ENCODE peak calls at places on chromosome 21, in four cellular contexts. One of them, this sample, is unnamed.

GRCh38 chr21:42675403-42675802 is 22.0 kb downstream of the PDE9A start:
- DNase-seq in breast epithelium: no peak
- DNase-seq in right lobe of liver: no peak
- DNase-seq in foreskin keratinocyte: no peak
- DNase-seq in this sample: no peak

GRCh38 chr21:30349572-30349971 is 1.2 kb upstream of the KRTAP23-1 start:
- DNase-seq in breast epithelium: no peak
- DNase-seq in right lobe of liver: no peak
- DNase-seq in foreskin keratinocyte: no peak
- DNase-seq in this sample: no peak

GRCh38 chr21:42424848-42425602 is 21.3 kb downstream of the UBASH3A start:
- DNase-seq in breast epithelium: no peak
- DNase-seq in right lobe of liver: no peak
- DNase-seq in foreskin keratinocyte: no peak
- DNase-seq in this sample: no peak

GRCh38 chr21:42258885-42259407 is 40.0 kb downstream of the ABCG1 start:
- DNase-seq in breast epithelium: no peak
- DNase-seq in right lobe of liver: no peak
- DNase-seq in foreskin keratinocyte: no peak
- DNase-seq in this sample: no peak

GRCh38 chr21:42568834-42569731 is 55.4 kb downstream of the SLC37A1 start:
- DNase-seq in breast epithelium: peak
- DNase-seq in right lobe of liver: peak
- DNase-seq in foreskin keratinocyte: no peak
- DNase-seq in this sample: no peak

GRCh38 chr21:24179110-24179509 is 1428.2 kb downstream of the MRPL39 start:
- DNase-seq in breast epithelium: no peak
- DNase-seq in right lobe of liver: no peak
- DNase-seq in foreskin keratinocyte: no peak
- DNase-seq in this sample: no peak

GRCh38 chr21:37072239-37072987 is 458 bp downstream of the PIGP start:
- DNase-seq in breast epithelium: peak
- DNase-seq in right lobe of liver: peak
- DNase-seq in foreskin keratinocyte: no peak
- DNase-seq in this sample: peak

GRCh38 chr21:40936771-40937261 is 89.9 kb upstream of the DSCAM start:
- DNase-seq in breast epithelium: no peak
- DNase-seq in right lobe of liver: no peak
- DNase-seq in foreskin keratinocyte: peak
- DNase-seq in this sample: no peak

GRCh38 chr21:34553199-34553952 is 41.4 kb upstream of the KCNE1 start:
- DNase-seq in breast epithelium: no peak
- DNase-seq in right lobe of liver: no peak
- DNase-seq in foreskin keratinocyte: peak
- DNase-seq in this sample: peak

GRCh38 chr21:42423197-42423675 is 19.5 kb downstream of the UBASH3A start:
- DNase-seq in breast epithelium: no peak
- DNase-seq in right lobe of liver: no peak
- DNase-seq in foreskin keratinocyte: no peak
- DNase-seq in this sample: no peak

GRCh38 chr21:43306911-43307676 is 119.8 kb downstream of the SIK1 start:
- DNase-seq in breast epithelium: no peak
- DNase-seq in right lobe of liver: no peak
- DNase-seq in foreskin keratinocyte: peak
- DNase-seq in this sample: peak

GRCh38 chr21:43975469-43976098 is 36.5 kb upstream of the TRAPPC10 start:
- DNase-seq in breast epithelium: peak
- DNase-seq in right lobe of liver: peak
- DNase-seq in foreskin keratinocyte: peak
- DNase-seq in this sample: peak

GRCh38 chr21:42553435-42553834 is 39.8 kb downstream of the SLC37A1 start:
- DNase-seq in breast epithelium: peak
- DNase-seq in right lobe of liver: no peak
- DNase-seq in foreskin keratinocyte: no peak
- DNase-seq in this sample: no peak

GRCh38 chr21:31537872-31538576 is 121.5 kb upstream of the SOD1 start:
- DNase-seq in breast epithelium: no peak
- DNase-seq in right lobe of liver: no peak
- DNase-seq in foreskin keratinocyte: no peak
- DNase-seq in this sample: no peak
- TF ChIP-seq CTCF in breast epithelium: no peak
- TF ChIP-seq CTCF in right lobe of liver: peak
- TF ChIP-seq CTCF in foreskin keratinocyte: peak
- TF ChIP-seq CTCF in this sample: peak

DNA sequence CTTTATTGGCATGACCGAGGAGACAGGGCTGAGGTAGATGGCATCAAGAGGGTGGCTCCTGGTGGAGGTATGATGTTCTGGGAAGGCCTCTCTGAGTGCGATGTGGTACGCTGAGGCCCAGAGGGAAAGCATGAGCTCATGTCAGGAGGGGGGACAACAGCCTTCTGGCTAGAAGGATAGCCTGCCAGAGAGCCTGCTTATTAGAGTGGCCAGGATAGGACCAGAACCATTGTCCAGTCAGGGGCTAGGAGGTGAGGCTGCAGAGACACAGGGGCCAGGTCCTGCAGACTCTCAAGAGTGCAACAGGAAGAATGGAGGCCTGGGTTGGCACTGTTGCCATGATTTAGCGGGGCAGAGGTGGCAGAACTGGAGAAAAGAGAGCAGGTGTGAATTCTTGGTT is 7.3 kb downstream of the ADARB1 start:
- DNase-seq in breast epithelium: no peak
- DNase-seq in right lobe of liver: no peak
- DNase-seq in foreskin keratinocyte: no peak
- DNase-seq in this sample: no peak
- H3K27ac ChIP-seq in breast epithelium: no peak
- H3K27ac ChIP-seq in right lobe of liver: no peak
- H3K27ac ChIP-seq in foreskin keratinocyte: no peak
- H3K27ac ChIP-seq in this sample: no peak

GRCh38 chr21:45859762-45860357 is 121.7 kb upstream of the COL6A1 start:
- DNase-seq in breast epithelium: no peak
- DNase-seq in right lobe of liver: no peak
- DNase-seq in foreskin keratinocyte: no peak
- DNase-seq in this sample: no peak
- TF ChIP-seq CTCF in breast epithelium: no peak
- TF ChIP-seq CTCF in right lobe of liver: no peak
- TF ChIP-seq CTCF in foreskin keratinocyte: no peak
- TF ChIP-seq CTCF in this sample: no peak

GRCh38 chr21:25984538-25984937 is 186.0 kb downstream of the APP start:
- DNase-seq in breast epithelium: no peak
- DNase-seq in right lobe of liver: no peak
- DNase-seq in foreskin keratinocyte: no peak
- DNase-seq in this sample: no peak

GRCh38 chr21:25977068-25977611 is 193.4 kb downstream of the APP start:
- DNase-seq in breast epithelium: no peak
- DNase-seq in right lobe of liver: no peak
- DNase-seq in foreskin keratinocyte: no peak
- DNase-seq in this sample: no peak

GRCh38 chr21:25983745-25984144 is 186.8 kb downstream of the APP start:
- DNase-seq in breast epithelium: no peak
- DNase-seq in right lobe of liver: no peak
- DNase-seq in foreskin keratinocyte: no peak
- DNase-seq in this sample: no peak

GRCh38 chr21:25980710-25981109 is 189.9 kb downstream of the APP start:
- DNase-seq in breast epithelium: no peak
- DNase-seq in right lobe of liver: no peak
- DNase-seq in foreskin keratinocyte: peak
- DNase-seq in this sample: peak

GRCh38 chr21:25979845-25980433 is 190.6 kb downstream of the APP start:
- DNase-seq in breast epithelium: no peak
- DNase-seq in right lobe of liver: no peak
- DNase-seq in foreskin keratinocyte: no peak
- DNase-seq in this sample: no peak
- H3K27ac ChIP-seq in breast epithelium: peak
- H3K27ac ChIP-seq in right lobe of liver: no peak
- H3K27ac ChIP-seq in foreskin keratinocyte: peak
- H3K27ac ChIP-seq in this sample: no peak

DNA sequence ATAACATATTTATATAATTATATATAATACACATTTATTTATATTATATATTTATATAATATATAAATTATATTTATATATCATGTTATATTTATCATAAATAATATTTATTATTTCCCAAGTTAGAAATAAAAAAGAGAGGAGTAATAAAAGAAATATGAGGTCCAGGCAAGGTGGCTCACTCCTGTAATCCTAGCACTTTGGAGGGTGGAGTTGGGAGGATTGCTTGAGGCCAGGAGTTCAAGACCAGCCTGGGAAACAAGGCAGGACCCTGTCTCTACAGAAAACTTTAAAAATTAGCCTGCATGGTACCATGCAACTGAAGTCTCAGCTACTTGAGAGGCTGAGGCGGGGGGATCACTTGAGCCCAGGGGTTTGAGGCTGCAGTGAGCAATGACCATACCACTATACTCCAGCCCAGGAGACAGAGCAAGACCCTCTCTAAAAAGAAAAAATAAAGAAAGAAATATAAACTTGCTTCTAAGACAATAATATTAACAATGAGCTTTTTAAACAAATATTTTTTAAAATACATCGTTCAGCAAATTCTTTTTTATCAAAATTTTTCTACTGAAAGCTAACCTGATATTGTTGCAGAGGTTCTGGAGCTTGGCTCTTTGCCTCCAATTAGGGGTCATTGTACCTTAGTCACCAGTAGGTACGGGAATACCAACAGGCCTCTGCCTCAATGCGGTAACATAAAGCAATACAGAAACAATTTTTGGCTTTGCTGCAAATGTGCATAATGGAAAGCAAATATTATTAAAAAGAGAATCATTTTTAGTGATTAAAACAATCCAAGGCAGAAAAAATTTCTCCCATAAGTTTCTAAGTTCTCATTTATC is 290.0 kb downstream of the SETD4 start:
- DNase-seq in breast epithelium: no peak
- DNase-seq in right lobe of liver: no peak
- DNase-seq in foreskin keratinocyte: no peak
- DNase-seq in this sample: no peak
- TF ChIP-seq CTCF in breast epithelium: no peak
- TF ChIP-seq CTCF in right lobe of liver: no peak
- TF ChIP-seq CTCF in foreskin keratinocyte: no peak
- TF ChIP-seq CTCF in this sample: no peak

GRCh38 chr21:32410291-32410690 is 2.2 kb upstream of the EVA1C start:
- DNase-seq in breast epithelium: no peak
- DNase-seq in right lobe of liver: no peak
- DNase-seq in foreskin keratinocyte: no peak
- DNase-seq in this sample: no peak
- H3K27ac ChIP-seq in breast epithelium: peak
- H3K27ac ChIP-seq in right lobe of liver: no peak
- H3K27ac ChIP-seq in foreskin keratinocyte: no peak
- H3K27ac ChIP-seq in this sample: no peak

GRCh38 chr21:33230518-33231324 is 983 bp downstream of the IFNAR2 start:
- DNase-seq in breast epithelium: no peak
- DNase-seq in right lobe of liver: peak
- DNase-seq in foreskin keratinocyte: peak
- DNase-seq in this sample: peak
- TF ChIP-seq CTCF in breast epithelium: no peak
- TF ChIP-seq CTCF in right lobe of liver: peak
- TF ChIP-seq CTCF in foreskin keratinocyte: peak
- TF ChIP-seq CTCF in this sample: no peak

GRCh38 chr21:39451332-39452206 is at the start of gene SH3BGR:
- DNase-seq in breast epithelium: peak
- DNase-seq in right lobe of liver: peak
- DNase-seq in foreskin keratinocyte: no peak
- DNase-seq in this sample: peak
- H3K27ac ChIP-seq in breast epithelium: peak
- H3K27ac ChIP-seq in right lobe of liver: peak
- H3K27ac ChIP-seq in foreskin keratinocyte: no peak
- H3K27ac ChIP-seq in this sample: no peak

This sample was measured in fibroblast of lung.